ENCODE peak calls at places on chromosomes 4 and X, in four cellular contexts. One of them, this sample, is unnamed.

GRCh38 chr4:159131564-159131963 is 28.7 kb downstream of the RAPGEF2 start:
- DNase-seq in gastrocnemius medialis: no peak
- DNase-seq in Peyer's patch: no peak
- DNase-seq in A549: no peak
- DNase-seq in this sample: no peak

GRCh38 chr4:42371306-42372063 is 25.8 kb upstream of the SHISA3 start:
- DNase-seq in gastrocnemius medialis: no peak
- DNase-seq in Peyer's patch: no peak
- DNase-seq in A549: peak; percentile 53
- DNase-seq in this sample: peak; percentile 83

GRCh38 chr4:1199556-1200331 is 27.4 kb upstream of the SPON2 start:
- DNase-seq in gastrocnemius medialis: no peak
- DNase-seq in Peyer's patch: peak; percentile 46
- DNase-seq in A549: no peak
- DNase-seq in this sample: no peak

GRCh38 chr4:17647176-17647806 is 32.9 kb downstream of the MED28 start:
- DNase-seq in gastrocnemius medialis: no peak
- DNase-seq in Peyer's patch: no peak
- DNase-seq in A549: no peak
- DNase-seq in this sample: no peak

GRCh38 chr4:81137446-81137845 is 77.6 kb downstream of the PRKG2 start:
- DNase-seq in gastrocnemius medialis: no peak
- DNase-seq in Peyer's patch: no peak
- DNase-seq in A549: no peak
- DNase-seq in this sample: peak; percentile 28

GRCh38 chrX:148133099-148133725 is 152.1 kb downstream of the FMR1NB start:
- DNase-seq in gastrocnemius medialis: no peak
- DNase-seq in Peyer's patch: no peak
- DNase-seq in A549: peak; percentile 0
- DNase-seq in this sample: peak; percentile 5

GRCh38 chrX:103919336-103919682 is 43.1 kb upstream of the TMSB15B start:
- DNase-seq in gastrocnemius medialis: no peak
- DNase-seq in Peyer's patch: no peak
- DNase-seq in A549: peak; percentile 72
- DNase-seq in this sample: peak; percentile 59

GRCh38 chrX:115021121-115021520 is 3.7 kb upstream of the IL13RA2 start:
- DNase-seq in gastrocnemius medialis: no peak
- DNase-seq in Peyer's patch: no peak
- DNase-seq in A549: no peak
- DNase-seq in this sample: no peak

GRCh38 chrX:130106071-130106470 is 4.2 kb downstream of the ELF4 start:
- DNase-seq in gastrocnemius medialis: no peak
- DNase-seq in Peyer's patch: no peak
- DNase-seq in A549: no peak
- DNase-seq in this sample: no peak

GRCh38 chrX:107542500-107542899 is 85.8 kb upstream of the PRPS1 start:
- DNase-seq in gastrocnemius medialis: no peak
- DNase-seq in Peyer's patch: no peak
- DNase-seq in A549: peak; percentile 18
- DNase-seq in this sample: no peak

DNA sequence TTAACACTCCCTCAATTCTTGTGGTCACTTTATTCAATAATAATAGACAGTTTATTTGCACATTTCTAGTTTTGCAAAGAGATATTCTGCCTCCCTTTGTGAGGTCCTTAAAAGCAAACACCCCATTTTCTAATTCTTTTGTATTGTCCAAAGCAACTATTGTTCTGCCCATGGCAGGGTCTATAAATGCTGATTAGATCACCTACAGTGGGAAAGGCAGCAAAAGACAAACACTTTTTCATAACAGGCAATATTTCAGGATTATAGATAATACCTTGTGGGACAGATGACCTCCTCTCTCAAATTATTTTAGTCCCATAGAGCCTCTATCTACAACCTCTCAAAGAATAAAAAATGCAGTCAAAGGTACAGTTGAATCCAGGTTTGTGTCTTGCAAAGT is 28.6 kb downstream of the COMMD8 start:
- DNase-seq in gastrocnemius medialis: no peak
- DNase-seq in Peyer's patch: no peak
- DNase-seq in A549: no peak
- DNase-seq in this sample: no peak
- TF ChIP-seq CTCF in gastrocnemius medialis: no peak
- TF ChIP-seq CTCF in Peyer's patch: no peak
- TF ChIP-seq CTCF in A549: no peak
- TF ChIP-seq CTCF in this sample: no peak

GRCh38 chr4:38800956-38801450 is 3.6 kb downstream of the TLR1 start:
- DNase-seq in gastrocnemius medialis: no peak
- DNase-seq in Peyer's patch: no peak
- DNase-seq in A549: no peak
- DNase-seq in this sample: no peak

GRCh38 chr4:38804654-38805295 is at the start of gene TLR1:
- DNase-seq in gastrocnemius medialis: no peak
- DNase-seq in Peyer's patch: no peak
- DNase-seq in A549: peak; percentile 56
- DNase-seq in this sample: peak; percentile 81

GRCh38 chr4:38802561-38803355 is 1.8 kb downstream of the TLR1 start:
- DNase-seq in gastrocnemius medialis: no peak
- DNase-seq in Peyer's patch: no peak
- DNase-seq in A549: peak; percentile 13
- DNase-seq in this sample: no peak

GRCh38 chr4:38805530-38806145 is 1.0 kb upstream of the TLR1 start:
- DNase-seq in gastrocnemius medialis: peak; percentile 21
- DNase-seq in Peyer's patch: no peak
- DNase-seq in A549: no peak
- DNase-seq in this sample: peak; percentile 39

DNA sequence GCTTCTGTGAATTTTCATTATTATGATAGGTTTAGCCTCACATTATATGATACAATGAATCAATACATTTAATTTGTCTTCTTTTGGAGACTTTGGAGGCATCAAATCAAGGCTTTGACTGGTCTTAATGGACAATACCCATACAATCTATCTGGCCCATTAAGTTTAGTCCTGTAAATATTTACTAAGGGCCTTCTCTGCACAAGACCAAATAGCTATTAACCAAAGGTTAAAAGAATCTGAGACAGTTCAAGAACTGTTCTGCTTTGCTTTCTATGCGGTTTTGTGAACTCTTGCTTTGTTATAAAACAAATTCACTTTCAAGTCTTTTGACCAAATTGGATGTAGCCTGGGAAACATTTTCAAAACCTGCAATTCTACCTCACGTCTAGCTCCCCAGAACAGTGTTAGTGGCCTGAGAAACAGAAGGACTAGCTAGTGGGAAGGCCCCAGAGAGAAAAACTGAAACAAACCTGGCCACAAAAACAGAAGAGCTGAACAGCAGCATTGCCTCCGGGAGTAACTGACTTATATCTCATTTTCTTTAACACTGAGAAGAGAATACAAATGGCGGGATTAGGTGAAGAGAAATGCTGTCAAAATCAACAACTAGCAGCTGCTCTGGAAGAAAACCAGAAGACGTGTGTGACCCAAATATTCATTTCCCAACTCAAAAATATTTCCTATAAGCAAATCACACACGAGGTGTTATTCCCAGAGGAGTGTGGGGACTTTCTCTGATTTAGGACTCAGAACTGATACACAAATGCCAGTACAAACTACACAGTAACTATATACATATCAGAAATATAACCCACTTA is 548 bp downstream of the TLR1 start:
- DNase-seq in gastrocnemius medialis: no peak
- DNase-seq in Peyer's patch: no peak
- DNase-seq in A549: no peak
- DNase-seq in this sample: no peak
- H3K4me3 ChIP-seq in gastrocnemius medialis: peak overlapping the region; percentile 11
- H3K4me3 ChIP-seq in Peyer's patch: peak overlapping the region; percentile 21
- H3K4me3 ChIP-seq in A549: no peak overlapping the region
- H3K4me3 ChIP-seq in this sample: peak overlapping the region; percentile 6

GRCh38 chr4:142314183-142314582 is 531.9 kb downstream of the INPP4B start:
- DNase-seq in gastrocnemius medialis: no peak
- DNase-seq in Peyer's patch: no peak
- DNase-seq in A549: no peak
- DNase-seq in this sample: no peak

GRCh38 chr4:142318280-142318679 is 527.8 kb downstream of the INPP4B start:
- DNase-seq in gastrocnemius medialis: no peak
- DNase-seq in Peyer's patch: no peak
- DNase-seq in A549: no peak
- DNase-seq in this sample: peak; percentile 14

GRCh38 chr4:142316913-142317312 is 529.2 kb downstream of the INPP4B start:
- DNase-seq in gastrocnemius medialis: no peak
- DNase-seq in Peyer's patch: no peak
- DNase-seq in A549: no peak
- DNase-seq in this sample: no peak

GRCh38 chr4:142314686-142315085 is 531.4 kb downstream of the INPP4B start:
- DNase-seq in gastrocnemius medialis: no peak
- DNase-seq in Peyer's patch: no peak
- DNase-seq in A549: no peak
- DNase-seq in this sample: no peak

GRCh38 chr4:142315999-142316398 is 530.1 kb downstream of the INPP4B start:
- DNase-seq in gastrocnemius medialis: no peak
- DNase-seq in Peyer's patch: no peak
- DNase-seq in A549: no peak
- DNase-seq in this sample: no peak
- TF ChIP-seq CTCF in gastrocnemius medialis: no peak
- TF ChIP-seq CTCF in Peyer's patch: no peak
- TF ChIP-seq CTCF in A549: no peak
- TF ChIP-seq CTCF in this sample: no peak

GRCh38 chrX:15299945-15300851 is 15.2 kb downstream of the ASB11 start:
- DNase-seq in gastrocnemius medialis: no peak
- DNase-seq in Peyer's patch: no peak
- DNase-seq in A549: peak; percentile 33
- DNase-seq in this sample: peak; percentile 40
- H3K4me3 ChIP-seq in gastrocnemius medialis: no peak overlapping the region
- H3K4me3 ChIP-seq in Peyer's patch: no peak overlapping the region
- H3K4me3 ChIP-seq in A549: no peak overlapping the region
- H3K4me3 ChIP-seq in this sample: no peak overlapping the region

GRCh38 chrX:77162777-77163176 is 284.4 kb upstream of the FGF16 start:
- DNase-seq in gastrocnemius medialis: no peak
- DNase-seq in Peyer's patch: no peak
- DNase-seq in A549: no peak
- DNase-seq in this sample: no peak

DNA sequence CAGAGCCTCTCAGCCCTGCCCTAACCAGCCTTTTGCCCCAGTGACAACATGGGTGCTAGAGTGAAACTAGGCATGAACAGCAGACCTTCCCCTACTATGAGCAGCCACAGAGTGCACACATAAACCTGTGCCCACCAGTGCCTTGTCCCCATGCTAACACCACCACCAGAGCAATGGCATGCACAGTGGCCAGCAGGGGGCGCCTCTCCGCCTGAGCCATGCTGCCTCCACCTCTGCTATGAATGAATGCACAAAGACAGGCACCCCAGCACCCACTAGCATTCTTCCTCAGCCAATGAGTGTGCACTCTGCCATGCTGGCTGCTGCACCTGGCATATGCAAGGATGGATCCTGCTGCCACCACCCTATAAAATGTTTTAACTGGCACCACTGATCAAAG is 286.9 kb upstream of the FGF16 start:
- DNase-seq in gastrocnemius medialis: no peak
- DNase-seq in Peyer's patch: no peak
- DNase-seq in A549: peak; percentile 1
- DNase-seq in this sample: no peak
- TF ChIP-seq CTCF in gastrocnemius medialis: no peak
- TF ChIP-seq CTCF in Peyer's patch: peak; percentile 14
- TF ChIP-seq CTCF in A549: no peak
- TF ChIP-seq CTCF in this sample: peak; percentile 12

GRCh38 chr4:149404143-149404542 is 411.5 kb downstream of the IQCM start:
- DNase-seq in gastrocnemius medialis: no peak
- DNase-seq in Peyer's patch: no peak
- DNase-seq in A549: no peak
- DNase-seq in this sample: no peak

GRCh38 chr4:149409186-149410056 is 406.2 kb downstream of the IQCM start:
- DNase-seq in gastrocnemius medialis: peak; percentile 12
- DNase-seq in Peyer's patch: peak; percentile 34
- DNase-seq in A549: peak; percentile 52
- DNase-seq in this sample: peak; percentile 88
- H3K4me3 ChIP-seq in gastrocnemius medialis: no peak overlapping the region
- H3K4me3 ChIP-seq in Peyer's patch: no peak overlapping the region
- H3K4me3 ChIP-seq in A549: no peak overlapping the region
- H3K4me3 ChIP-seq in this sample: no peak overlapping the region

DNA sequence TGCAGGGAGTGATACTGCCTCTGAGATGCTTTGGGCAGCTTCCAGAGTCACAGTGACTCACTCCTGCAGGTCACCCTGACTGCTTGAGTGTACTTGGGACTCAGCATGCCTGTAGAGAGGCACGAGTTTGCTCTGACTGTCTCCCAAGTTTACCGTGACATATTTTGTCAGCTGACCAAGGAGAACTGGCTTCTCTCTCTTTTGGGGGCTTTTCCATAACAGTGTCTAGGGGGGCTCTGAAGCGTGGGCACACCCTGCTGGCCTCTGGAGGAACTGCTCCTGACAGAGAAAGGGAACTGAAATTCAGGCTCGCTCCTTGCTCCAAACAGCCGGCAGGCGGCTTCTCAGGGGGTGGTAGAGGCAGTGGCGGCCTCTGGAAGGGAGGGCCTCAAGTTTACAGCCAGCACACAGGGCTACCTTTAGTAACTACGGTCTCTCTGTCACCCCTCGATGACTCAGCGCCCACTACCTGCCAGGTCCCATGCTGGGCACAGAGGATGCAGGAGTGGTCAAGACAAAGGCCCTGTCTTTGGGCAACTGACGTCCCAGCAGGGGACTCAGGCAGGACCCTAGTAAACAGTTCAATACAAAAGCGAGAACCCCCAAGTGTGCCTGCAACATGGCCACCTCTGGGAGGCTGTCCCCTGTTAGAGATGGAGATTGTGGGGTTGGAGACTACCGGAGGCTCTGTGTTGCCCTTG is 17.8 kb downstream of the ZNF185 start:
- DNase-seq in gastrocnemius medialis: no peak
- DNase-seq in Peyer's patch: no peak
- DNase-seq in A549: peak; percentile 37
- DNase-seq in this sample: peak; percentile 48
- TF ChIP-seq CTCF in gastrocnemius medialis: no peak
- TF ChIP-seq CTCF in Peyer's patch: peak; percentile 27
- TF ChIP-seq CTCF in A549: peak; percentile 45
- TF ChIP-seq CTCF in this sample: peak; percentile 61

GRCh38 chrX:14872355-14872754 is 514 bp downstream of the FANCB start:
- DNase-seq in gastrocnemius medialis: no peak
- DNase-seq in Peyer's patch: no peak
- DNase-seq in A549: no peak
- DNase-seq in this sample: peak; percentile 0

GRCh38 chrX:14872851-14873675 is at the start of the genes FANCB and MOSPD2:
- DNase-seq in gastrocnemius medialis: peak; percentile 92
- DNase-seq in Peyer's patch: peak; percentile 93
- DNase-seq in A549: peak; percentile 95
- DNase-seq in this sample: peak; percentile 94

GRCh38 chrX:14873676-14874049 is 442 bp downstream of the MOSPD2 start:
- DNase-seq in gastrocnemius medialis: no peak
- DNase-seq in Peyer's patch: no peak
- DNase-seq in A549: no peak
- DNase-seq in this sample: peak; percentile 1

GRCh38 chrX:14875624-14876023 is 2.4 kb downstream of the MOSPD2 start:
- DNase-seq in gastrocnemius medialis: no peak
- DNase-seq in Peyer's patch: no peak
- DNase-seq in A549: no peak
- DNase-seq in this sample: no peak

DNA sequence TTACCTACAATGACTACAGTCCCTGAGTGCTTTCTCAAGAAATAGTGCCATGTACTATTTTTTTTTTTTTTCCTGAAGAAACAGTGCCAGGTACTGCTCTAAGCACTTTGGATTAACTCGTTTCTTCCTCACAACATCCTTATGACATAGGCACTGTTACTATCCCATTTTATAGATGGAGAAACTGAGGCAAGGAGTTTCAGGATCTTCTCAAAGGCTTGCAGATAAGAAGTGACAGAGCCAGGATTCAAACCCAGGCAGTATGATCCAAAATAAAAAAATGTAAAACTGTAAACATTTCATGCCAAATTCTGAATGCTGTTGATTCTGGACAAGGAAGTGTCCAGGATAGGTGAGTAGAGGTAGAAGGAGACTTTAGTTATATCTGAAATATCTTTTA is 1.1 kb downstream of the FANCB start:
- DNase-seq in gastrocnemius medialis: no peak
- DNase-seq in Peyer's patch: no peak
- DNase-seq in A549: no peak
- DNase-seq in this sample: no peak
- H3K4me3 ChIP-seq in gastrocnemius medialis: no peak overlapping the region
- H3K4me3 ChIP-seq in Peyer's patch: no peak overlapping the region
- H3K4me3 ChIP-seq in A549: no peak overlapping the region
- H3K4me3 ChIP-seq in this sample: peak overlapping the region; percentile 76